ENCODE peak calls at places on chromosomes 13 and 19, in eight cellular contexts. T is breast epithelium, V is left ventricle myocardium inferior, Z is gastrocnemius medialis, I is adrenal gland, R is endodermal cell, H is heart left ventricle, K is hepatocyte. G is an unnamed sample. For H3K27me3, the result is how much of the 10 kb centered on the place peaks cover.

GRCh38 chr19:49558591-49558990 is 21.8 kb downstream of the NOSIP start:
- DNase-seq in T (no peak), V (no peak), Z (no peak), I (no peak), R (no peak), H (no peak), K (no peak), G (no peak)

GRCh38 chr13:41740479-41740878 is 220.4 kb downstream of the VWA8 start:
- DNase-seq in T (no peak), V (no peak), Z (no peak), I (no peak), R (no peak), H (no peak), K (no peak), G (no peak)

GRCh38 chr19:6219147-6219525 is 60.6 kb downstream of the MLLT1 start:
- DNase-seq in T (no peak), V (no peak), Z (no peak), I (no peak), R (no peak), H (no peak), K (no peak), G (no peak)

GRCh38 chr19:55255618-55256423 is 3.0 kb downstream of the PPP6R1 start:
- DNase-seq in T (no peak), V (no peak), Z (no peak), I (no peak), R (no peak), H (no peak), K (no peak), G (no peak)

GRCh38 chr19:38433268-38433733 is at the start of gene RYR1:
- DNase-seq in T (no peak), V (peak), Z (peak), I (peak), R (peak), H (peak), K (peak), G (no peak)

GRCh38 chr13:77079902-77080413 is 53.0 kb upstream of the FBXL3 start:
- DNase-seq in T (no peak), V (no peak), Z (no peak), I (no peak), R (no peak), H (no peak), K (no peak), G (no peak)

GRCh38 chr13:74761794-74762193 is 627.6 kb upstream of the KLF12 start:
- DNase-seq in T (no peak), V (no peak), Z (no peak), I (no peak), R (no peak), H (no peak), K (no peak), G (no peak)

GRCh38 chr13:48159436-48160225 is 64.7 kb upstream of the MED4 start:
- DNase-seq in T (no peak), V (no peak), Z (no peak), I (no peak), R (peak), H (no peak), K (no peak), G (no peak)

GRCh38 chr13:50936681-50937080 is 27.1 kb downstream of the RNASEH2B start:
- DNase-seq in T (no peak), V (no peak), Z (no peak), I (no peak), R (no peak), H (no peak), K (no peak), G (no peak)

GRCh38 chr19:35901055-35901644 is 810 bp upstream of the NFKBID start:
- DNase-seq in T (no peak), V (no peak), Z (no peak), I (no peak), R (no peak), H (no peak), K (peak), G (no peak)

GRCh38 chr13:98681017-98681416 is 71.5 kb downstream of the SLC15A1 start:
- DNase-seq in T (no peak), V (no peak), Z (no peak), I (no peak), R (no peak), H (no peak), K (no peak), G (no peak)

GRCh38 chr13:73835138-73835721 is 299.0 kb downstream of the KLF12 start:
- DNase-seq in T (no peak), V (no peak), Z (no peak), I (no peak), R (no peak), H (no peak), K (peak), G (no peak)

GRCh38 chr13:113897966-113898365 is 34.1 kb upstream of the GAS6 start:
- DNase-seq in T (no peak), V (no peak), Z (no peak), I (no peak), R (no peak), H (no peak), K (no peak), G (no peak)

GRCh38 chr13:19150712-19151228 is 30.9 kb downstream of the TUBA3C start:
- DNase-seq in T (no peak), V (no peak), Z (no peak), I (peak), R (no peak), H (peak), K (no peak), G (no peak)

GRCh38 chr19:3576696-3577443 is 4.1 kb downstream of the HMG20B start:
- DNase-seq in T (no peak), V (peak), Z (no peak), I (peak), R (peak), H (peak), K (peak), G (no peak)

GRCh38 chr13:102091231-102091630 is 310.6 kb downstream of the FGF14 start:
- DNase-seq in T (no peak), V (no peak), Z (no peak), I (no peak), R (peak), H (no peak), K (peak), G (no peak)

GRCh38 chr13:27339299-27339698 is 68.7 kb downstream of the RASL11A start:
- DNase-seq in T (no peak), V (no peak), Z (no peak), I (no peak), R (peak), H (no peak), K (peak), G (no peak)

GRCh38 chr19:38850231-38850975 is 617 bp upstream of the HNRNPL start:
- DNase-seq in T (peak), V (peak), Z (peak), I (peak), R (peak), H (peak), K (peak), G (peak)

GRCh38 chr13:82688400-82688999 is 1193.8 kb downstream of the SLITRK1 start:
- DNase-seq in T (no peak), V (no peak), Z (no peak), I (no peak), R (no peak), H (no peak), K (no peak), G (no peak)

GRCh38 chr13:113969311-113969972 is 4.4 kb downstream of the C13orf46 start:
- DNase-seq in T (no peak), V (peak), Z (no peak), I (no peak), R (no peak), H (peak), K (no peak), G (no peak)

GRCh38 chr13:95714142-95714832 is 37.3 kb downstream of the DNAJC3 start:
- DNase-seq in T (no peak), V (no peak), Z (no peak), I (no peak), R (no peak), H (no peak), K (peak), G (peak)

GRCh38 chr13:112756967-112757758 is 67.3 kb downstream of the ATP11A start:
- DNase-seq in T (no peak), V (no peak), Z (no peak), I (no peak), R (no peak), H (no peak), K (peak), G (no peak)

GRCh38 chr19:37468961-37469777 is at the start of gene ZNF570:
- DNase-seq in T (peak), V (peak), Z (peak), I (peak), R (peak), H (peak), K (peak), G (peak)

GRCh38 chr13:75736132-75736531 is 100.0 kb downstream of the LMO7 start:
- DNase-seq in T (no peak), V (no peak), Z (no peak), I (no peak), R (no peak), H (no peak), K (no peak), G (no peak)

GRCh38 chr19:47419037-47419783 is at the start of gene MEIS3:
- DNase-seq in T (no peak), V (no peak), Z (no peak), I (no peak), R (peak), H (no peak), K (no peak), G (no peak)

GRCh38 chr13:102580552-102581169 is 16.1 kb upstream of the TPP2 start:
- DNase-seq in T (no peak), V (no peak), Z (no peak), I (no peak), R (peak), H (no peak), K (peak), G (peak)

GRCh38 chr13:26881154-26881553 is 120.6 kb upstream of the GPR12 start:
- DNase-seq in T (no peak), V (no peak), Z (no peak), I (peak), R (no peak), H (no peak), K (no peak), G (peak)

GRCh38 chr19:52658595-52658994 is 20.4 kb upstream of the ZNF83 start:
- DNase-seq in T (no peak), V (no peak), Z (no peak), I (no peak), R (no peak), H (no peak), K (peak), G (no peak)

GRCh38 chr13:112713517-112714253 is 23.8 kb downstream of the ATP11A start:
- DNase-seq in T (no peak), V (no peak), Z (no peak), I (no peak), R (no peak), H (no peak), K (no peak), G (no peak)

GRCh38 chr13:54980651-54981050 is 1952.0 kb downstream of the OLFM4 start:
- DNase-seq in T (no peak), V (no peak), Z (no peak), I (no peak), R (no peak), H (no peak), K (no peak), G (no peak)

GRCh38 chr19:19386373-19386869 is 19.1 kb upstream of the GATAD2A start:
- DNase-seq in T (no peak), V (no peak), Z (no peak), I (no peak), R (no peak), H (no peak), K (no peak), G (no peak)

GRCh38 chr19:6556480-6556879 is 25.7 kb downstream of the TNFSF9 start:
- DNase-seq in T (no peak), V (no peak), Z (no peak), I (no peak), R (no peak), H (no peak), K (no peak), G (no peak)

GRCh38 chr19:38125238-38125637 is 98.8 kb downstream of the DPF1 start:
- DNase-seq in T (no peak), V (no peak), Z (no peak), I (no peak), R (no peak), H (no peak), K (no peak), G (no peak)

GRCh38 chr13:92315265-92315664 is 911.3 kb upstream of the GPC6 start:
- DNase-seq in T (no peak), V (no peak), Z (no peak), I (no peak), R (no peak), H (no peak), K (no peak), G (no peak)

GRCh38 chr19:5271145-5271544 is 69.5 kb downstream of the PTPRS start:
- DNase-seq in T (no peak), V (no peak), Z (no peak), I (no peak), R (no peak), H (no peak), K (no peak), G (no peak)

GRCh38 chr19:33248553-33248953 is 22.9 kb upstream of the SLC7A10 start:
- DNase-seq in T (no peak), V (no peak), Z (no peak), I (no peak), R (no peak), H (no peak), K (peak), G (no peak)

GRCh38 chr19:10986301-10987127 is 25.7 kb downstream of the SMARCA4 start:
- DNase-seq in T (no peak), V (no peak), Z (no peak), I (no peak), R (no peak), H (no peak), K (no peak), G (no peak)

GRCh38 chr19:2080336-2080988 is 15.7 kb downstream of the MOB3A start:
- DNase-seq in T (no peak), V (no peak), Z (no peak), I (no peak), R (no peak), H (no peak), K (no peak), G (no peak)
- H3K27ac ChIP-seq in T (no peak), V (no peak), Z (no peak), I (no peak), R (no peak), H (no peak), K (no peak), G (no peak)

GRCh38 chr19:46225558-46226004 is 4.0 kb upstream of the IGFL1 start:
- DNase-seq in T (no peak), V (no peak), Z (no peak), I (peak), R (peak), H (no peak), K (no peak), G (no peak)
- H3K27me3 ChIP-seq in T (under half), V (half or more), Z (under half), I (under half), R (under half), H (under half), K (under half), G (under half)

GRCh38 chr13:21063031-21063430 is 1.6 kb upstream of the LATS2 start:
- DNase-seq in T (no peak), V (no peak), Z (no peak), I (no peak), R (no peak), H (no peak), K (no peak), G (no peak)
- H3K4me3 ChIP-seq in T (no peak), V (no peak), Z (no peak), I (no peak), R (no peak), H (no peak), K (no peak), G (no peak)

GRCh38 chr19:57817976-57818375 is 3.3 kb upstream of the ZNF552 start:
- DNase-seq in T (no peak), V (no peak), Z (no peak), I (no peak), R (no peak), H (no peak), K (no peak), G (no peak)

GRCh38 chr19:57816652-57817051 is 1.9 kb upstream of the ZNF552 start:
- DNase-seq in T (no peak), V (no peak), Z (no peak), I (no peak), R (peak), H (no peak), K (no peak), G (no peak)

GRCh38 chr19:57814505-57815246 is at the start of gene ZNF552:
- DNase-seq in T (peak), V (peak), Z (peak), I (peak), R (peak), H (peak), K (peak), G (peak)

GRCh38 chr19:57813919-57814504 is 701 bp downstream of the ZNF552 start:
- DNase-seq in T (peak), V (no peak), Z (no peak), I (no peak), R (no peak), H (no peak), K (peak), G (no peak)

DNA sequence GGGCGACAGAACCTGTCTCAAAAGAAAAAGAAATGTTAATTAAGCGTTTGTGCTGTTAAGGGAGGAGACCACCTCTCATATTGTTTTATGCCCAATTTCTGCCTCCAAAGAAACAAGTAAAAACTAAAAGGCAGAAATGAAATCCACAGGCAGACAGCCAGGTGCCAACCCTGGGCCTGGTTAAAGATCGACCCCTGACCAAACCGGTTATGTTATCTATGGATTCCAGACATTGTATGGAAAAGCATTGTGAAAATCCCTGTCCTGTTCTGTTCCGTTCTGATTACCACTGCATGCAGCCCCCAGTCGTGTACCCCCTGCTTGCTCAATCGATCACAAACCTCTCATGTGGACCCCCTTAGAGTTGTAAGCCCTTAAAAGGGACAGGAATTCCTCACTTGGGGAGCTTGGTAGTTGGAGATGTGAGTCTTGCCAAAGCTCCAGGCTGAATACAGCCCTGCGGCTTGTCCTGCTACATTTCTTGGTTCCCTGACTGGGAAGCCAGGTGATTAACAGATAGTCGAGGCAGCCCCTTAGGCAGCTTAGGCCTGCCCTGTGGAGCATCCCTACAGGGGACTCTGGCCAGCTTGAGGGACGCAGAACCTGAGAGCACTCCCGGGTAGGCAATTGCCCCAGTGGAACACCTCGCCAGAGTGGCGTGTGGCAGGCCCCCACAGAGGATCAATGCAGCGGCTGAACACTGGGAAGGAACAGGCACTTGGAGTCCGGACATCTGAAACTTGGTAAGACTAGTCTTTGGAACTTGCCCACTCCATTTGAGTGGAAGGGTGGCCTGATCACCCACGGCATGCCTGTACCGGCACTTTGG is 748 bp upstream of the ZNF552 start:
- DNase-seq in T (no peak), V (no peak), Z (no peak), I (no peak), R (no peak), H (no peak), K (no peak), G (no peak)
- H3K27ac ChIP-seq in T (peak), V (peak), Z (peak), I (peak), R (no peak), H (peak), K (peak), G (no peak)

DNA sequence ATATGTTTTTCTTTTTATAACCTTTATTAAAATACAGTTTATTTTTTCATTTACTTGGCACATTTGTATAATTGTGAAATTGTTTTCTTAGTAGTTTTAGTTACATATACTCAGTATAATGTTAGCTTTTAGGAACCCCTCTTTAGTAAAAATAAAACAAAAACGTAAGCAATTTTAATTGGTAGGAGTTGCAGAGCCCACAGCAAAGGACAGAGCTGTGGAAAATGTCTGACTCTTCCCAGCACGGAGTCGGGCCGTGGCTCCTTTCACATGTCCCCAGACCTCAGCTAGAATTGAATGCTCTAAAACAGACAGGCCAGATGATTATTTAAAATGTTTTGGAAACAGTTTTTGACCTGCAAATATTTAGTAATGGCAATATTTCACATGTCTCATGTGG is 27.9 kb upstream of the CEACAM21 start:
- DNase-seq in T (no peak), V (no peak), Z (no peak), I (no peak), R (no peak), H (no peak), K (no peak), G (no peak)
- H3K27me3 ChIP-seq in T (under half), V (under half), Z (under half), I (under half), R (under half), H (under half), K (under half), G (under half)

DNA sequence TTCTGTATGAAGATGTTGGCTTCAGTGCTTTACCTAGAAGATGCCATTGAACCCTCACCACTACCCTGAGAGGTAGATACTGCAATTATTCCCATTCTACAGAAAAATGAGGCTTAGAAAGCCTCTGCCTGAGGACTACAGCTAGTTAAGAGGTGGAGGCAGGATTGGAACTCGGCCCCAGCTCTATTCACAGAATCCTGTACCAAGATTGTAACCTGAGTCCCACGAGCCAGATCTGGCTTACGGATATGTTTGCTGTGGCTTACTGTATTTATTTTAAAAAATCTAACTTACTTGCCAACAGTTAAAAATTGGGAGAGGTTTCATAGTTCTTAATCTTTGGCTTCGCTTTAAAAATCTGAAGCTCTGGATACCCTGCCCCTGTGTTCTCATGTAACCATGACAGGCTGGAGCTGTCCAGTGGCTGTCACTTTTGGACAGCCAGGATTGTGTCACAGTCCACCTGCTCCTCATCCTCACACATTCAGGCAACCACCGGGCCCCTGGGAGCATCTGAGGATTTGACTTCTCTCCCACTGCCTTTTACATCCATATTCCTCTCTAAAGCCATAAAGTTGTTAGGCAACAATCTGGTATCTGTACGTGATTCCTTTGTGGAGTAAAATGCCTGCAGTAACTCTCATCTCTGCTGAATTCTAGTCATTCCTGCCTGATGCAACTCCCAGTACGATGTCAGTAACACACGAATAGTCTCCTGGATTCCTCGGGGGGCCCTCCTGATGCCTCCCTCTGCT is 160.8 kb upstream of the SERP2 start:
- DNase-seq in T (no peak), V (peak), Z (peak), I (no peak), R (no peak), H (no peak), K (peak), G (peak)
- H3K4me3 ChIP-seq in T (no peak), V (no peak), Z (no peak), I (no peak), R (no peak), H (no peak), K (no peak), G (no peak)

DNA sequence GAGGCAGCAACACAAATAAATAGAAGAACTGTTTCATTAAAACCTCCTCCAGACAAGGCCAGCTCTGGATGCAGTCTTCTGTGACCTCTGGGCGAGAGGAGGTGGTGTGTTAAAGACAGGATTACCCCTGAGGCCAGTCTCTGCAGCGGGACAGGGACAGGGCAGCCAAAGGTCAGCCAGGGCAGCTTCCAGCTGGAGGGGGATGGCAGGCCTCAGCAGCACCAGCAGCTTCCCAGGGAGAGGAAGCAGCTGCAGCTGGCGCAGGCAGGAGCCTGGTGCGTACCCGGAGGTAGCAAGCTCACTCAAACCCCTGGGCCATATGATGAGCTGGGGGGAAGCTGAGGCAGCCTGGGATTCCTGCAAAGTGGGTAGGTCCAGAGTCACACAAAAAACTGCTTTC is 238.1 kb upstream of the MAB21L1 start:
- DNase-seq in T (no peak), V (peak), Z (no peak), I (no peak), R (peak), H (peak), K (no peak), G (no peak)
- H3K27ac ChIP-seq in T (peak), V (peak), Z (no peak), I (no peak), R (peak), H (peak), K (peak), G (no peak)